ENCODE peak calls at places on chromosomes 12 and 14, in seven cellular contexts. Y is fibroblast of pulmonary artery, O is WTC11, I is astrocyte of the spinal cord, P is left lung, B is A549, Z is fibroblast of lung. N is an unnamed sample.

GRCh38 chr12:49553512-49554088 is 14.3 kb downstream of the MCRS1 start:
- DNase-seq in Y (peak), O (no peak), I (peak), P (no peak), B (peak), Z (no peak), N (no peak)

GRCh38 chr12:124369055-124369900 is 74.4 kb downstream of the RFLNA start:
- DNase-seq in Y (peak), O (no peak), I (peak), P (peak), B (peak), Z (peak), N (peak)

GRCh38 chr14:69183735-69184134 is 7.6 kb upstream of the EXD2 start:
- DNase-seq in Y (peak), O (peak), I (peak), P (no peak), B (no peak), Z (peak), N (no peak)

GRCh38 chr12:108635201-108635996 is 1.7 kb upstream of the SELPLG start:
- DNase-seq in Y (no peak), O (no peak), I (no peak), P (no peak), B (no peak), Z (peak), N (no peak)

GRCh38 chr12:124603910-124604775 is 36.7 kb upstream of the NCOR2 start:
- DNase-seq in Y (no peak), O (no peak), I (no peak), P (no peak), B (peak), Z (no peak), N (no peak)

GRCh38 chr14:92780444-92780843 is 13.7 kb upstream of the GOLGA5 start:
- DNase-seq in Y (no peak), O (no peak), I (peak), P (no peak), B (peak), Z (peak), N (no peak)

GRCh38 chr14:103391048-103391447 is 5.8 kb downstream of the MARK3 start:
- DNase-seq in Y (peak), O (no peak), I (peak), P (no peak), B (peak), Z (peak), N (no peak)

GRCh38 chr12:2876431-2877046 is 435 bp downstream of the FOXM1 start:
- DNase-seq in Y (peak), O (no peak), I (peak), P (no peak), B (peak), Z (peak), N (no peak)

GRCh38 chr14:101071493-101071891 is 168.0 kb upstream of the RTL1 start:
- DNase-seq in Y (no peak), O (peak), I (no peak), P (peak), B (no peak), Z (no peak), N (peak)

GRCh38 chr14:60222820-60223219 is 26.2 kb upstream of the PPM1A start:
- DNase-seq in Y (no peak), O (no peak), I (no peak), P (no peak), B (no peak), Z (no peak), N (no peak)

GRCh38 chr12:123142948-123143752 is 7.7 kb downstream of the PITPNM2 start:
- DNase-seq in Y (no peak), O (no peak), I (peak), P (no peak), B (peak), Z (peak), N (no peak)

GRCh38 chr14:95664046-95664445 is 22.2 kb upstream of the TCL1B start:
- DNase-seq in Y (no peak), O (no peak), I (no peak), P (no peak), B (no peak), Z (no peak), N (no peak)

GRCh38 chr12:62971769-62972525 is 37.0 kb upstream of the PPM1H start:
- DNase-seq in Y (no peak), O (no peak), I (no peak), P (no peak), B (no peak), Z (no peak), N (no peak)

GRCh38 chr12:53459097-53459496 is 7.2 kb downstream of the PCBP2 start:
- DNase-seq in Y (no peak), O (no peak), I (no peak), P (no peak), B (no peak), Z (no peak), N (no peak)

GRCh38 chr12:1047898-1048660 is 57.1 kb downstream of the ERC1 start:
- DNase-seq in Y (no peak), O (no peak), I (no peak), P (no peak), B (no peak), Z (peak), N (no peak)

GRCh38 chr12:92570056-92570753 is 132.6 kb upstream of the PLEKHG7 start:
- DNase-seq in Y (peak), O (peak), I (peak), P (no peak), B (peak), Z (peak), N (no peak)

GRCh38 chr14:91395998-91396660 is 21.5 kb downstream of the CCDC88C start:
- DNase-seq in Y (no peak), O (no peak), I (no peak), P (no peak), B (no peak), Z (peak), N (no peak)

GRCh38 chr14:89436274-89436656 is 19.2 kb upstream of the FOXN3 start:
- DNase-seq in Y (no peak), O (no peak), I (no peak), P (no peak), B (no peak), Z (no peak), N (no peak)

GRCh38 chr12:103965255-103965589 is 450 bp upstream of the TDG start:
- DNase-seq in Y (no peak), O (no peak), I (no peak), P (no peak), B (no peak), Z (no peak), N (no peak)

GRCh38 chr12:93125126-93125525 is 196.0 kb upstream of the EEA1 start:
- DNase-seq in Y (no peak), O (no peak), I (no peak), P (no peak), B (no peak), Z (no peak), N (no peak)

GRCh38 chr14:37903561-37904191 is 304.0 kb upstream of the SSTR1 start:
- DNase-seq in Y (peak), O (no peak), I (peak), P (no peak), B (peak), Z (peak), N (no peak)

GRCh38 chr14:21868442-21869046 is 194.9 kb upstream of the OR4E1 start:
- DNase-seq in Y (peak), O (peak), I (peak), P (no peak), B (peak), Z (no peak), N (no peak)

GRCh38 chr12:124386661-124387509 is 92.0 kb downstream of the RFLNA start:
- DNase-seq in Y (no peak), O (no peak), I (no peak), P (no peak), B (peak), Z (no peak), N (no peak)

GRCh38 chr14:65346895-65347294 is 65.6 kb upstream of the FUT8 start:
- DNase-seq in Y (no peak), O (no peak), I (no peak), P (peak), B (no peak), Z (no peak), N (no peak)

GRCh38 chr12:115506822-115507629 is 770.5 kb downstream of the MED13L start:
- DNase-seq in Y (no peak), O (peak), I (no peak), P (no peak), B (no peak), Z (no peak), N (no peak)

GRCh38 chr14:104178279-104178678 is 39.9 kb downstream of the KIF26A start:
- DNase-seq in Y (no peak), O (no peak), I (no peak), P (no peak), B (no peak), Z (no peak), N (no peak)

GRCh38 chr12:82407481-82407880 is 49.2 kb downstream of the METTL25 start:
- DNase-seq in Y (peak), O (no peak), I (no peak), P (no peak), B (no peak), Z (peak), N (no peak)

GRCh38 chr12:103499571-103499970 is 3.8 kb upstream of the C12orf42 start:
- DNase-seq in Y (no peak), O (no peak), I (no peak), P (no peak), B (no peak), Z (no peak), N (no peak)

GRCh38 chr14:79407572-79407971 is 803.7 kb downstream of the DIO2 start:
- DNase-seq in Y (no peak), O (no peak), I (no peak), P (no peak), B (no peak), Z (no peak), N (no peak)

GRCh38 chr14:22769369-22769768 is 2.9 kb downstream of the OXA1L start:
- DNase-seq in Y (no peak), O (no peak), I (no peak), P (no peak), B (no peak), Z (no peak), N (no peak)

GRCh38 chr14:69657961-69658360 is 46.6 kb downstream of the SUSD6 start:
- DNase-seq in Y (peak), O (peak), I (peak), P (no peak), B (no peak), Z (peak), N (no peak)

GRCh38 chr14:64997108-64997794 is 10.6 kb downstream of the FNTB start:
- DNase-seq in Y (no peak), O (no peak), I (no peak), P (no peak), B (no peak), Z (peak), N (no peak)

GRCh38 chr12:13582421-13582820 is 385.9 kb downstream of the EMP1 start:
- DNase-seq in Y (no peak), O (no peak), I (no peak), P (no peak), B (no peak), Z (no peak), N (no peak)

GRCh38 chr14:31420013-31420318 is 384 bp downstream of the HEATR5A start:
- DNase-seq in Y (no peak), O (peak), I (no peak), P (peak), B (peak), Z (no peak), N (no peak)

GRCh38 chr14:53924754-53925153 is 31.9 kb downstream of the BMP4 start:
- DNase-seq in Y (peak), O (no peak), I (peak), P (no peak), B (peak), Z (peak), N (no peak)

GRCh38 chr12:30827406-30828055 is 72.8 kb upstream of the CAPRIN2 start:
- DNase-seq in Y (no peak), O (no peak), I (no peak), P (no peak), B (no peak), Z (no peak), N (no peak)

GRCh38 chr12:54017027-54017788 is 8.4 kb downstream of the HOXC8 start:
- DNase-seq in Y (no peak), O (no peak), I (no peak), P (peak), B (peak), Z (no peak), N (no peak)

GRCh38 chr14:75342762-75343599 is 64.4 kb downstream of the FOS start:
- DNase-seq in Y (no peak), O (no peak), I (no peak), P (no peak), B (no peak), Z (no peak), N (no peak)

GRCh38 chr12:130474599-130474998 is 136.9 kb downstream of the PIWIL1 start:
- DNase-seq in Y (no peak), O (no peak), I (no peak), P (peak), B (no peak), Z (no peak), N (no peak)

GRCh38 chr12:76506149-76506548 is 53.4 kb downstream of the OSBPL8 start:
- DNase-seq in Y (no peak), O (no peak), I (no peak), P (no peak), B (no peak), Z (no peak), N (no peak)

GRCh38 chr12:76508128-76508661 is 51.4 kb downstream of the OSBPL8 start:
- DNase-seq in Y (no peak), O (no peak), I (no peak), P (no peak), B (no peak), Z (no peak), N (no peak)

GRCh38 chr12:76505050-76505449 is 54.5 kb downstream of the OSBPL8 start:
- DNase-seq in Y (no peak), O (no peak), I (no peak), P (no peak), B (no peak), Z (no peak), N (no peak)

DNA sequence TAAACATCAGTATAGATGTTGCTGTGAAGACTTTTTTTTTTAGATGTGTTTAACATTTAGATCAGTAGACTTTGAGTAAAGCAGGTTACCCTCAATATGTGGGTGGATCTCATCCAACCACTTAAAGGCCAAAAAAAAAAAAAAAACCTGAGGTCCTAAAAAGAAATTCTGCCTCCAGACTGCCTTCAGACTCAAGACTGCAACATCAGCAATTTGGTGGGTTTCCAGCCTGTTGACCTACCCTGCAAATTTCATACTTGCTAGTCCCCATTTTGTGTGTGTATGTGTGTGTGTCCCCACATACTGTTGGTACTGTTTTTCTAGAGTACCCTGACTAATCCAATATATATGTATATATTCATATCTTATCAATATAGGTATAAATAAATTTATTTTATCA is 55.6 kb downstream of the OSBPL8 start:
- DNase-seq in Y (no peak), O (no peak), I (no peak), P (no peak), B (no peak), Z (no peak), N (no peak)
- TF ChIP-seq CTCF in Y (no peak), O (no peak), I (no peak), P (no peak), B (no peak), Z (no peak), N (no peak)

DNA sequence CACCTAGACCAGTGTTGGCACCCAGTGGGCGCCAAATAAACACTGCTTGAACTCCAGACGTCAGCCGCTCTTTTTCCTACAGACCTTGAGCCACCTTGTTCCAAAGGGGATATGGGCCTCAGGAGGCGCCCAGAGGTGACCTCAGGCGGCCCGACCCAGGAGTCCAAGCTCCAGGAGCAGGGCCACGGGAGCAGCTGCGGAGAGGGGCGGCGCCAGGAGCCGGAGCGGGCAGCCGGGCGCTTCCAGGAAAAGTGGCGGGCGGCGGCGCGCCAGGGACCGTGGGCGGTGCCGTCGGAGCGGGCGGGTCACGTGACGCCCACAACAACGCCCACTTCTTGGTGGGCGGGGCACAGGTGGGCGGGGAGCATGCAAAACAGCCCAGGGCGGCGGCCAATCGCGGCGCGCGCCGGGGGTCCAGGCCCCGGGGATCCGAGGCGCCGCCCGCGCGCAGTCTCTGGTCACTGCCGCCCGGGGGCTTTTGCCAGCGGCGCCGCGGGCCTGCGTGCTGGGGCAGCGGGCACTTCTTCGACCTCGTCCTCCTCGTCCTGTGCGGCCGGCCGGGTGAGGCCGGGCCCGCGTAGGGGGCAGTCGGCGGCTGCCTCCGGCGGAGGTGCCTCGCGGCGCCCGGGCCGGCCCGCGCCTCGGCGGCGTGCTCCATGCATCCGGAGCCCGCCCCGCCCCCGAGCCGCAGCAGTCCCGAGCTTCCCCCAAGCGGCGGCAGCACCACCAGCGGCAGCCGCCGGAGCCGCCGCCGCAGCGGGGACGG is at the start of gene ORAI1:
- DNase-seq in Y (peak), O (peak), I (peak), P (peak), B (peak), Z (peak), N (peak)
- TF ChIP-seq CTCF in Y (no peak), O (no peak), I (no peak), P (no peak), B (peak), Z (no peak), N (no peak)

DNA sequence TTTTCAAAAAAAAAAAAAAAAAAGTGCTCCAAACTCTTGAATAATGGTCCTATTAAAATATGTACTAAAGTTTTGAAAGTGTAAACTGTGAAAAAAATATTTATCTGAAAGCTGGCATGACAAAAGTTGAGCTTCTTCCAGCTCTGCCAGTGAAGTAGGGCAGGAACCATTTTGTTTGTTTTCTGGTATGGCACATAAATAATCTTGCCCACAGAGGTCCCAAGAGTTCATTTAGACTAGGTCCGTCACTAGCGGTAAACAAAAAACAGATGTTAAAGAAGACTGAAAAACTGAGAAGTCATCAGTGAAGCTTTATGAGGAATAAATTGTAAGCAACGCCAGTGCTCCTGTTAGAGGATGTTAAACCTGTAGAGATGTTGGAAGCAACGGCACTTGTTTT is 7.0 kb downstream of the ERP27 start:
- DNase-seq in Y (no peak), O (no peak), I (no peak), P (no peak), B (no peak), Z (no peak), N (no peak)
- TF ChIP-seq CTCF in Y (no peak), O (no peak), I (no peak), P (no peak), B (no peak), Z (no peak), N (no peak)

DNA sequence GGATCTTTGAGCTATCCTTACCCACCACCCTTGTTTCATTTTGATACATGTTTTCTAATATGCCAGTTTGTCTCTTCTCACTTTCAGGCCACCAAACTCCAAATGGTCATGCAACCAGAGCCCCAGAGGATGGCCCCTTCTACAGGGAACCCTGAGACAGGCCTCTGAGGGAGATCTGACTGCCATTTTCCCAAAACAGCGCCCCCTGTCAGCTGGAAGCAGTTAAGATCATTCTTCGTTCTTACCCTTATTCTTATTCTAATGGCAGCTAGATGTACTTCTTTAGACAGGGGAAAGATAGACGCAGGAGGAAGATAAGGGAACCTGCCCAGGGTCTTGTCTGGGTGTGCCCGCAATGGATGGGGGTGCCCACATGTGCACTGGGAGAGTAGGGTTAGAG is 38.4 kb downstream of the C12orf56 start:
- DNase-seq in Y (no peak), O (peak), I (no peak), P (no peak), B (peak), Z (no peak), N (no peak)
- TF ChIP-seq CTCF in Y (no peak), O (peak), I (peak), P (no peak), B (no peak), Z (no peak), N (no peak)

GRCh38 chr12:101745481-101745880 is 6.2 kb upstream of the SYCP3 start:
- DNase-seq in Y (peak), O (no peak), I (no peak), P (no peak), B (no peak), Z (no peak), N (no peak)

GRCh38 chr12:101740980-101741379 is 1.7 kb upstream of the SYCP3 start:
- DNase-seq in Y (no peak), O (no peak), I (no peak), P (no peak), B (no peak), Z (no peak), N (no peak)

GRCh38 chr12:101743242-101743641 is 4.0 kb upstream of the SYCP3 start:
- DNase-seq in Y (no peak), O (no peak), I (no peak), P (no peak), B (no peak), Z (no peak), N (no peak)

GRCh38 chr12:101746661-101747060 is 7.4 kb upstream of the SYCP3 start:
- DNase-seq in Y (peak), O (no peak), I (no peak), P (no peak), B (no peak), Z (no peak), N (no peak)

GRCh38 chr12:101743724-101744472 is 4.6 kb upstream of the SYCP3 start:
- DNase-seq in Y (no peak), O (no peak), I (no peak), P (no peak), B (no peak), Z (no peak), N (no peak)
- TF ChIP-seq CTCF in Y (no peak), O (no peak), I (no peak), P (no peak), B (no peak), Z (no peak), N (no peak)

N was measured in omental fat pad.